ENCODE peak calls at places on chromosomes 5 and 9, in nine cellular contexts. T is sigmoid colon; J is NCI-H1436; Y is iris pigment epithelial cell; F is NCI-H82; G is trophoblast cell; P is EL; C is NCI-H748 treated with DMSO at 0.1 percent for 48 hours; D is effector CD4-positive, alpha-beta T cell. O is an unnamed sample.

GRCh38 chr5:109156885-109157284 is 252.9 kb downstream of the PJA2 start:
- DNase-seq in Y (no peak), D (no peak), P (no peak), F (no peak), T (no peak), J (no peak), G (no peak), C (no peak), O (no peak)

GRCh38 chr9:123453904-123454321 is 97.9 kb downstream of the CRB2 start:
- DNase-seq in F (no peak), G (no peak), D (no peak), P (no peak), T (peak), C (no peak), Y (no peak), J (no peak), O (no peak)

GRCh38 chr9:134698587-134699342 is 57.2 kb downstream of the COL5A1 start:
- DNase-seq in J (peak), P (peak), Y (peak), C (peak), T (peak), D (no peak), F (peak), G (peak), O (no peak)

GRCh38 chr9:120324996-120325642 is 254.8 kb downstream of the CDK5RAP2 start:
- DNase-seq in D (no peak), C (peak), G (no peak), F (peak), Y (no peak), P (no peak), T (no peak), J (peak), O (no peak)

GRCh38 chr5:143652104-143652700 is 159.8 kb upstream of the HMHB1 start:
- DNase-seq in P (no peak), J (no peak), Y (peak), C (peak), T (no peak), D (no peak), F (peak), G (no peak), O (no peak)

GRCh38 chr5:173712609-173713176 is 96.2 kb upstream of the BOD1 start:
- DNase-seq in F (no peak), G (no peak), C (no peak), D (no peak), Y (no peak), P (no peak), J (no peak), T (no peak), O (no peak)

GRCh38 chr5:54135042-54135441 is 175.3 kb downstream of the ARL15 start:
- DNase-seq in J (no peak), D (no peak), G (no peak), Y (peak), C (no peak), P (peak), F (no peak), T (no peak), O (no peak)

GRCh38 chr5:122121782-122122465 is 7.4 kb upstream of the ZNF474 start:
- DNase-seq in C (no peak), G (peak), P (no peak), F (no peak), J (no peak), T (no peak), D (no peak), Y (peak), O (no peak)

GRCh38 chr5:139848508-139849100 is 53.0 kb downstream of the PSD2 start:
- DNase-seq in J (no peak), Y (no peak), G (no peak), P (no peak), T (no peak), C (no peak), D (peak), F (no peak), O (no peak)

GRCh38 chr5:173329370-173330150 is 1.3 kb upstream of the STC2 start:
- DNase-seq in Y (no peak), G (peak), P (peak), F (no peak), T (no peak), D (no peak), J (no peak), C (peak), O (no peak)

GRCh38 chr9:134063088-134063875 is 4.5 kb downstream of the BRD3 start:
- DNase-seq in Y (no peak), J (no peak), G (no peak), F (no peak), C (no peak), D (no peak), P (no peak), T (peak), O (no peak)

GRCh38 chr5:39021413-39021812 is 52.8 kb downstream of the RICTOR start:
- DNase-seq in Y (no peak), T (no peak), G (no peak), D (no peak), C (no peak), F (no peak), P (peak), J (no peak), O (no peak)

GRCh38 chr5:168219515-168220410 is 71.7 kb upstream of the WWC1 start:
- DNase-seq in J (no peak), C (peak), F (peak), Y (peak), T (no peak), D (peak), G (peak), P (peak), O (peak)

GRCh38 chr5:159515909-159516415 is 185.7 kb upstream of the IL12B start:
- DNase-seq in D (peak), J (no peak), P (peak), T (no peak), G (peak), F (peak), C (peak), Y (peak), O (no peak)

GRCh38 chr5:173885481-173886010 is 2.6 kb upstream of the CPEB4 start:
- DNase-seq in G (peak), Y (no peak), T (no peak), F (no peak), D (no peak), P (no peak), J (no peak), C (no peak), O (no peak)

GRCh38 chr5:8184455-8185063 is 315.6 kb downstream of the MTRR start:
- DNase-seq in T (no peak), J (peak), F (peak), Y (peak), P (peak), C (peak), G (no peak), D (peak), O (no peak)

GRCh38 chr5:34530637-34531036 is 125.5 kb upstream of the RAI14 start:
- DNase-seq in Y (peak), F (no peak), G (no peak), P (no peak), J (no peak), T (no peak), C (no peak), D (no peak), O (no peak)

GRCh38 chr9:79447308-79447605 is 124.5 kb upstream of the TLE4 start:
- DNase-seq in P (no peak), T (no peak), F (no peak), D (no peak), J (no peak), Y (no peak), C (no peak), G (no peak), O (no peak)

GRCh38 chr5:175687231-175687701 is 29.4 kb downstream of the HRH2 start:
- DNase-seq in G (no peak), D (no peak), J (no peak), C (no peak), Y (no peak), P (no peak), F (no peak), T (peak), O (no peak)

GRCh38 chr5:135313946-135314345 is 85.1 kb downstream of the MACROH2A1 start:
- DNase-seq in J (no peak), P (no peak), C (no peak), D (no peak), T (no peak), G (no peak), Y (no peak), F (no peak), O (no peak)

GRCh38 chr5:154312571-154312970 is 122.0 kb downstream of the GALNT10 start:
- DNase-seq in C (no peak), F (no peak), Y (peak), T (no peak), G (no peak), D (no peak), J (no peak), P (peak), O (no peak)

GRCh38 chr9:87259543-87259942 is 238.1 kb upstream of the DAPK1 start:
- DNase-seq in P (no peak), F (no peak), J (peak), Y (no peak), G (no peak), D (no peak), T (no peak), C (no peak), O (no peak)

GRCh38 chr9:1929722-1930621 is 85.2 kb upstream of the SMARCA2 start:
- DNase-seq in T (no peak), C (no peak), Y (no peak), J (no peak), P (no peak), G (no peak), D (no peak), F (no peak), O (no peak)

GRCh38 chr5:128572546-128573339 is 34.7 kb upstream of the FBN2 start:
- DNase-seq in P (peak), T (no peak), J (no peak), C (no peak), G (peak), Y (peak), F (no peak), D (no peak), O (no peak)

GRCh38 chr9:70438341-70438924 is 24.0 kb upstream of the KLF9 start:
- DNase-seq in J (no peak), F (peak), T (peak), P (peak), C (no peak), D (no peak), Y (peak), G (no peak), O (no peak)

GRCh38 chr9:37902804-37903580 is 935 bp downstream of the SLC25A51 start:
- DNase-seq in Y (peak), T (no peak), D (no peak), P (peak), C (no peak), J (no peak), G (no peak), F (peak), O (no peak)

GRCh38 chr5:136006164-136006563 is 22.6 kb upstream of the TGFBI start:
- DNase-seq in T (no peak), C (no peak), F (no peak), P (peak), G (no peak), Y (peak), D (no peak), J (no peak), O (no peak)

GRCh38 chr9:127358023-127358535 is 38.9 kb upstream of the SLC2A8 start:
- DNase-seq in F (no peak), P (no peak), C (no peak), D (no peak), G (no peak), T (no peak), Y (no peak), J (no peak), O (no peak)

GRCh38 chr5:44266882-44267577 is 122.2 kb downstream of the FGF10 start:
- DNase-seq in T (peak), G (no peak), J (no peak), C (no peak), D (no peak), F (no peak), Y (no peak), P (no peak), O (no peak)

GRCh38 chr5:134524219-134524825 is 1.1 kb upstream of the JADE2 start:
- DNase-seq in G (peak), C (peak), T (peak), F (peak), D (peak), P (peak), J (peak), Y (peak), O (peak)

GRCh38 chr9:94745806-94746540 is 19.5 kb downstream of the AOPEP start:
- DNase-seq in F (no peak), D (no peak), J (no peak), G (no peak), C (no peak), T (no peak), Y (no peak), P (no peak), O (no peak)

GRCh38 chr5:93585753-93586385 is 2.8 kb downstream of the NR2F1 start:
- DNase-seq in F (no peak), P (peak), Y (peak), C (peak), D (no peak), J (no peak), G (no peak), T (peak), O (no peak)

GRCh38 chr5:129747847-129748407 is at the start of gene MINAR2:
- DNase-seq in D (no peak), Y (no peak), T (no peak), P (no peak), C (no peak), G (no peak), J (no peak), F (no peak), O (no peak)

GRCh38 chr5:109668237-109668636 is 21.5 kb upstream of the MAN2A1 start:
- DNase-seq in J (no peak), Y (no peak), G (no peak), P (no peak), T (no peak), C (no peak), D (no peak), F (no peak), O (no peak)

GRCh38 chr5:120528609-120529008 is 64.5 kb downstream of the PRR16 start:
- DNase-seq in J (no peak), C (no peak), F (peak), G (peak), D (no peak), Y (no peak), P (peak), T (no peak), O (no peak)

GRCh38 chr9:113641100-113641885 is 177.8 kb downstream of the RGS3 start:
- DNase-seq in D (no peak), J (no peak), G (no peak), P (no peak), C (no peak), T (no peak), Y (no peak), F (no peak), O (no peak)

GRCh38 chr9:14221558-14221957 is 92.4 kb downstream of the NFIB start:
- DNase-seq in F (no peak), P (peak), G (peak), Y (peak), T (no peak), C (no peak), D (no peak), J (no peak), O (peak)

GRCh38 chr5:74336286-74336685 is 304.2 kb downstream of the ENC1 start:
- DNase-seq in F (peak), P (no peak), D (no peak), T (no peak), Y (no peak), G (no peak), C (no peak), J (no peak), O (no peak)

GRCh38 chr5:23014817-23015216 is 161.7 kb upstream of the CDH12 start:
- DNase-seq in G (no peak), D (no peak), C (no peak), T (no peak), P (no peak), Y (no peak), F (no peak), J (no peak), O (no peak)

GRCh38 chr9:75873707-75874106 is 16.8 kb upstream of the PCSK5 start:
- DNase-seq in T (no peak), C (no peak), J (no peak), F (peak), P (no peak), Y (no peak), D (no peak), G (no peak), O (no peak)